ENCODE peak calls at places on chromosomes 3 and 15, in four cellular contexts. J is fibroblast of lung, D is fibroblast of pulmonary artery, O is astrocyte of the spinal cord. T is an unnamed sample.

GRCh38 chr3:141795719-141796435 is 32.7 kb downstream of the GRK7 start:
- DNase-seq in J (peak), D (peak), O (peak), T (no peak)

GRCh38 chr3:156677536-156677935 is 3.1 kb downstream of the TIPARP start:
- DNase-seq in J (no peak), D (no peak), O (peak), T (no peak)

GRCh38 chr3:58025824-58026579 is 17.8 kb downstream of the FLNB start:
- DNase-seq in J (no peak), D (peak), O (peak), T (peak)

GRCh38 chr3:87101873-87102272 is 110.9 kb upstream of the VGLL3 start:
- DNase-seq in J (no peak), D (peak), O (no peak), T (no peak)

GRCh38 chr3:198048445-198048844 is 88.4 kb downstream of the LMLN start:
- DNase-seq in J (no peak), D (no peak), O (no peak), T (no peak)

GRCh38 chr3:6726811-6727210 is 134.1 kb upstream of the GRM7 start:
- DNase-seq in J (no peak), D (no peak), O (no peak), T (no peak)

GRCh38 chr15:92881570-92881837 is 18.6 kb upstream of the CHD2 start:
- DNase-seq in J (no peak), D (no peak), O (no peak), T (no peak)

GRCh38 chr15:36882487-36883108 is 217.8 kb downstream of the MEIS2 start:
- DNase-seq in J (no peak), D (no peak), O (no peak), T (no peak)

GRCh38 chr3:72892081-72892763 is 4.4 kb downstream of the GXYLT2 start:
- DNase-seq in J (peak), D (peak), O (peak), T (peak)

GRCh38 chr15:88193415-88193814 is 63.1 kb downstream of the NTRK3 start:
- DNase-seq in J (no peak), D (no peak), O (no peak), T (no peak)

GRCh38 chr15:60917469-60918130 is 311.5 kb downstream of the RORA start:
- DNase-seq in J (peak), D (peak), O (no peak), T (no peak)

GRCh38 chr15:54582863-54583643 is 604.8 kb downstream of the UNC13C start:
- DNase-seq in J (no peak), D (no peak), O (no peak), T (no peak)

GRCh38 chr3:69983546-69984265 is 15.8 kb upstream of the SAMMSON start:
- DNase-seq in J (no peak), D (no peak), O (no peak), T (no peak)

GRCh38 chr3:114551770-114552526 is 258.1 kb downstream of the TIGIT start:
- DNase-seq in J (peak), D (peak), O (peak), T (peak)

GRCh38 chr3:42267878-42268277 is 1.9 kb upstream of the CCK start:
- DNase-seq in J (no peak), D (no peak), O (no peak), T (no peak)

GRCh38 chr3:160444411-160444810 is 5.2 kb downstream of the TRIM59 start:
- DNase-seq in J (no peak), D (no peak), O (no peak), T (no peak)

GRCh38 chr3:50604628-50605588 is 6.7 kb downstream of the CISH start:
- DNase-seq in J (no peak), D (no peak), O (no peak), T (no peak)

GRCh38 chr3:44240061-44240460 is 1.6 kb upstream of the TOPAZ1 start:
- DNase-seq in J (no peak), D (no peak), O (no peak), T (no peak)

GRCh38 chr15:53549697-53550315 is 209.7 kb downstream of the WDR72 start:
- DNase-seq in J (no peak), D (no peak), O (no peak), T (no peak)

GRCh38 chr3:11613851-11614491 is 29.7 kb downstream of the VGLL4 start:
- DNase-seq in J (no peak), D (no peak), O (no peak), T (no peak)

GRCh38 chr3:126373682-126374601 is 16.7 kb upstream of the KLF15 start:
- DNase-seq in J (peak), D (peak), O (no peak), T (no peak)

GRCh38 chr3:15955968-15956367 is 158.2 kb upstream of the ANKRD28 start:
- DNase-seq in J (peak), D (peak), O (peak), T (no peak)

GRCh38 chr3:69823710-69824109 is 84.4 kb downstream of the MITF start:
- DNase-seq in J (peak), D (no peak), O (no peak), T (peak)

GRCh38 chr3:26193558-26193957 is 403.7 kb downstream of the OXSM start:
- DNase-seq in J (no peak), D (no peak), O (no peak), T (no peak)

GRCh38 chr3:160754371-160754854 is 1.6 kb upstream of the PPM1L start:
- DNase-seq in J (peak), D (peak), O (peak), T (peak)

GRCh38 chr3:58660998-58661397 is 5.6 kb downstream of the FAM3D start:
- DNase-seq in J (no peak), D (no peak), O (no peak), T (no peak)

GRCh38 chr3:127073931-127074820 is 91.3 kb downstream of the PLXNA1 start:
- DNase-seq in J (peak), D (peak), O (no peak), T (peak)

GRCh38 chr3:38455639-38456430 is 2.1 kb downstream of the ACVR2B start:
- DNase-seq in J (peak), D (peak), O (peak), T (no peak)

GRCh38 chr3:72632129-72632528 is 216.1 kb downstream of the SHQ1 start:
- DNase-seq in J (no peak), D (no peak), O (no peak), T (no peak)

GRCh38 chr3:125165189-125165947 is 47.2 kb downstream of the SLC12A8 start:
- DNase-seq in J (peak), D (peak), O (peak), T (peak)

GRCh38 chr3:153173758-153174516 is 11.9 kb downstream of the RAP2B start:
- DNase-seq in J (no peak), D (peak), O (peak), T (peak)
- TF ChIP-seq CTCF in J (no peak), D (no peak), O (no peak), T (no peak)

GRCh38 chr15:82692171-82692570 is 17.5 kb downstream of the AP3B2 start:
- DNase-seq in J (no peak), D (no peak), O (no peak), T (no peak)
- H3K4me3 ChIP-seq in J (no peak), D (no peak), O (no peak), T (no peak)

GRCh38 chr3:175009294-175009693 is 150.2 kb downstream of the NAALADL2 start:
- DNase-seq in J (no peak), D (no peak), O (no peak), T (no peak)
- TF ChIP-seq CTCF in J (no peak), D (no peak), O (no peak), T (no peak)

GRCh38 chr3:29759443-29760033 is 478.7 kb downstream of the RBMS3 start:
- DNase-seq in J (peak), D (peak), O (peak), T (no peak)

GRCh38 chr3:29759021-29759359 is 478.1 kb downstream of the RBMS3 start:
- DNase-seq in J (no peak), D (peak), O (no peak), T (peak)

GRCh38 chr3:29757054-29757777 is 476.3 kb downstream of the RBMS3 start:
- DNase-seq in J (no peak), D (peak), O (peak), T (no peak)

GRCh38 chr3:29755416-29755815 is 474.5 kb downstream of the RBMS3 start:
- DNase-seq in J (no peak), D (no peak), O (peak), T (no peak)

DNA sequence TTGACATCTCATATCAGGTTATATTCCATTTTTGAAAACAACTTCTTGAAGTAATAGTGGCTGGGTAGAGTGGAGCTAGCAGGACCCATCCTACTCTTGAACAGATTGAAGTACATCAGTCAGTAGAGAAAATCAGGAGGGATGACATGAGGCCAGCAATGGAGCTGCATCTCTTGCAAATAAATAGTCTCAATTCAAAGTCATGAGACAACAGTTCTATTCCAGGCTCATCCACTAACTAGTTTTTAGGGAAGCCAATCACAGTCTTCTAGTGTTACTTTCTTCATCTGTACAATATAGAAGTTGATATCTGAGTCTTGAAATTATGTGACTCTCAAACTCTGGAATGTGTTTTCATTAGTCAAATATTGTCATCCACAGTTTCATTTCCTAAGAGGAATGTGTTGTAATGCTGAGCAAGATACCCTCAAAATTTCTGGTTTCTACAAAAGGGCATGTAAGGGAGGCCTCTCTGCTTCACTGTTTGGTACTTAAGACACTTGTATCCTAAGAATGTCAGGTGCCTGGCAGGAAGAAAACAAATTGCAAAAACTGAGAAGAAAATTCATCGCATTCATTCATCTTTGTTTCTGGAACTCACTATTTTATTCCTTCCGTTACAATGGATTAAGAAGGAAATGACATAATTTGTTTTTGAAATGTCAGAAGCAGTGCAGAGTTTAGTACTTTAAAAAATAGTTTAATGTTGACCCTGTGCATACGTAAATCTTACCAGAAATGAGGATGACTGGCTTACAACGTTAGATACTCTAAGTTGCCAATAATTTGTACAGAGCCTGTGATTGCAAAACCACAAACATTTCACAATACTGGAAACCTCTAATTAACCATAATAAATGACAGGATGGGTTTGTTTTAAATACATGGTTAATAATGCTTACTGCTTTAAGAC is 477.5 kb downstream of the RBMS3 start:
- DNase-seq in J (peak), D (peak), O (peak), T (no peak)
- H3K4me3 ChIP-seq in J (no peak), D (no peak), O (no peak), T (no peak)

DNA sequence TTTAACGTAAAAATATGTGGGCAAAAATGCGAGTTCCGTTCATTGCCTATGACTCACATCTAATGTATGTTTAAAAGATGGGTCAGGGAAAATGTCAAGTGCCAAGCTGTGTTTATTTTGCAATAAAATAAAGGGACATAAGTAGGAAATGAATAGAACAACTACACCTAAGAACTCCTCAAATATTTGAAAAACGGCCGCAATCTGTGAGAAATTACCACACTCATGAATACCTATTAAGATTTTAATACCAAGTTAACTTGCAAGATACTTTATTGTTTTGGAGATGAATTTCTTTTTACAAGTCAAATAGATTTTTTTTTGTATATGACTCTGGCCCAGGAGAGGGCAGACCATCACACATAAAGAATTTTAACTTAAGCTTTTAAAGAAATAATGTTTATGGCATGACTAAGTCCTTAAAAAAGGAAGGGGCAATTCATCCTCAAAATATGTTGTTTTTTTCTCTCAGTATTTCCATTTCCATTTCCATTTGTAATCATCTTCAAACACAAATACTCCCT is 152.7 kb downstream of the SUCNR1 start:
- DNase-seq in J (peak), D (peak), O (peak), T (peak)
- TF ChIP-seq CTCF in J (peak), D (peak), O (peak), T (peak)

T was measured in brain microvascular endothelial cell.